ENCODE peak calls at places on chromosome 17, in ten cellular contexts. F, L, X, S, W, V, K, C, G and P are unnamed samples.

GRCh38 chr17:47265983-47266541 is 12.4 kb downstream of the ITGB3 start:
- DNase-seq in F (no peak), L (no peak), X (peak; percentile 50), S (no peak), W (peak; percentile 50), V (no peak), K (no peak), C (no peak), G (no peak), P (no peak)

GRCh38 chr17:56125830-56126819 is 27.1 kb upstream of the ANKFN1 start:
- DNase-seq in F (peak; percentile 32), L (peak; percentile 30), X (peak; percentile 70), S (peak; percentile 43), W (peak; percentile 84), V (peak; percentile 76), K (no peak), C (peak; percentile 1), G (no peak), P (peak; percentile 2)

GRCh38 chr17:28724500-28725165 is 1.4 kb downstream of the TLCD1 start:
- DNase-seq in F (no peak), L (no peak), X (no peak), S (no peak), W (peak; percentile 26), V (peak; percentile 75), K (no peak), C (no peak), G (peak; percentile 28), P (no peak)

GRCh38 chr17:7839890-7840260 is 5.9 kb downstream of the KDM6B start:
- DNase-seq in F (no peak), L (peak; percentile 54), X (peak; percentile 70), S (peak; percentile 80), W (peak; percentile 37), V (peak; percentile 41), K (peak; percentile 13), C (peak; percentile 35), G (no peak), P (peak; percentile 14)

GRCh38 chr17:57874434-57875108 is 24.7 kb upstream of the MRPS23 start:
- DNase-seq in F (peak; percentile 47), L (no peak), X (peak; percentile 94), S (peak; percentile 99), W (peak; percentile 97), V (peak; percentile 99), K (no peak), C (no peak), G (peak; percentile 83), P (peak; percentile 81)

GRCh38 chr17:74117999-74118421 is 85.5 kb upstream of the RPL38 start:
- DNase-seq in F (no peak), L (no peak), X (no peak), S (no peak), W (no peak), V (peak; percentile 89), K (no peak), C (no peak), G (no peak), P (no peak)

GRCh38 chr17:78401246-78401645 is 22.8 kb downstream of the PGS1 start:
- DNase-seq in F (no peak), L (no peak), X (peak; percentile 57), S (no peak), W (peak; percentile 80), V (no peak), K (no peak), C (no peak), G (no peak), P (no peak)

GRCh38 chr17:19237389-19238166 is 412 bp downstream of the EPN2 start:
- DNase-seq in F (peak; percentile 21), L (peak; percentile 8), X (no peak), S (peak; percentile 62), W (peak; percentile 52), V (peak; percentile 85), K (no peak), C (peak; percentile 2), G (peak; percentile 76), P (no peak)

GRCh38 chr17:35890774-35891155 is 10.6 kb upstream of the CCL5 start:
- DNase-seq in F (peak; percentile 61), L (peak; percentile 28), X (peak; percentile 16), S (no peak), W (no peak), V (peak; percentile 69), K (peak; percentile 85), C (peak; percentile 49), G (no peak), P (no peak)

GRCh38 chr17:4936436-4936835 is 3.4 kb downstream of the SLC25A11 start:
- DNase-seq in F (no peak), L (no peak), X (no peak), S (no peak), W (no peak), V (no peak), K (no peak), C (no peak), G (no peak), P (no peak)